ENCODE peak calls at places on chromosome 10, in four cellular contexts. Q, K, L and V are unnamed samples.

GRCh38 chr10:88994034-88994433 is 3.4 kb downstream of the FAS start:
- DNase-seq in Q (no peak), L (no peak), K (peak), V (no peak)

GRCh38 chr10:60490013-60490412 is 100.3 kb upstream of the ANK3 start:
- DNase-seq in L (no peak), Q (no peak), K (no peak), V (no peak)

GRCh38 chr10:122655524-122656307 is 43.9 kb downstream of the C10orf120 start:
- DNase-seq in Q (no peak), K (no peak), L (no peak), V (no peak)

GRCh38 chr10:71584902-71585578 is 134.5 kb downstream of the C10orf105 start:
- DNase-seq in Q (no peak), L (no peak), K (no peak), V (no peak)

GRCh38 chr10:44724415-44725174 is 186.5 kb upstream of the TMEM72 start:
- DNase-seq in K (no peak), Q (no peak), L (no peak), V (no peak)

GRCh38 chr10:25682203-25682950 is 251.7 kb upstream of the MYO3A start:
- DNase-seq in Q (no peak), K (no peak), L (no peak), V (peak)

GRCh38 chr10:485776-486572 is 203.5 kb downstream of the DIP2C start:
- DNase-seq in K (no peak), L (no peak), Q (no peak), V (no peak)

GRCh38 chr10:59271160-59271559 is 91.2 kb downstream of the FAM13C start:
- DNase-seq in L (no peak), K (no peak), Q (no peak), V (no peak)

GRCh38 chr10:35316346-35316967 is 19.9 kb upstream of the CCNY start:
- DNase-seq in K (peak), Q (no peak), L (no peak), V (no peak)

GRCh38 chr10:15540729-15541128 is 169.6 kb upstream of the FAM171A1 start:
- DNase-seq in K (no peak), Q (no peak), L (no peak), V (no peak)

GRCh38 chr10:126373137-126373536 is 15.1 kb downstream of the ADAM12 start:
- DNase-seq in K (no peak), L (no peak), Q (no peak), V (no peak)

GRCh38 chr10:74733612-74734011 is 92.8 kb upstream of the KAT6B start:
- DNase-seq in Q (no peak), L (no peak), K (no peak), V (no peak)

GRCh38 chr10:35331894-35332640 is 4.2 kb upstream of the CCNY start:
- DNase-seq in K (no peak), Q (no peak), L (no peak), V (peak)

GRCh38 chr10:50367732-50368131 is 116.4 kb upstream of the ASAH2 start:
- DNase-seq in K (peak), L (peak), Q (peak), V (peak)

GRCh38 chr10:106175760-106176377 is 988.6 kb downstream of the SORCS1 start:
- DNase-seq in K (peak), L (no peak), Q (no peak), V (no peak)

GRCh38 chr10:119575506-119575905 is 21.3 kb downstream of the TIAL1 start:
- DNase-seq in Q (peak), L (no peak), K (no peak), V (no peak)

GRCh38 chr10:122702271-122702670 is 2.6 kb upstream of the C10orf120 start:
- DNase-seq in L (no peak), Q (no peak), K (no peak), V (no peak)

GRCh38 chr10:78211476-78212110 is 177.9 kb downstream of the RPS24 start:
- DNase-seq in K (no peak), L (peak), Q (peak), V (peak)

GRCh38 chr10:59284111-59284975 is 78.0 kb downstream of the FAM13C start:
- DNase-seq in Q (no peak), K (no peak), L (no peak), V (no peak)

GRCh38 chr10:88313897-88314296 is 269.2 kb downstream of the RNLS start:
- DNase-seq in Q (no peak), L (no peak), K (no peak), V (no peak)

GRCh38 chr10:76675951-76676587 is 961.5 kb downstream of the KCNMA1 start:
- DNase-seq in Q (no peak), K (no peak), L (no peak), V (no peak)

GRCh38 chr10:3828404-3829192 is 43.6 kb upstream of the KLF6 start:
- DNase-seq in K (peak), Q (peak), L (no peak), V (no peak)

GRCh38 chr10:52911163-52911562 is 138.6 kb upstream of the MBL2 start:
- DNase-seq in K (no peak), Q (no peak), L (no peak), V (no peak)

GRCh38 chr10:87605656-87606308 is 53.9 kb upstream of the PAPSS2 start:
- DNase-seq in Q (no peak), K (no peak), L (no peak), V (no peak)

GRCh38 chr10:77416327-77417135 is 221.1 kb downstream of the KCNMA1 start:
- DNase-seq in Q (no peak), K (peak), L (no peak), V (no peak)

GRCh38 chr10:43437141-43437860 is 390 bp downstream of the ZNF487 start:
- DNase-seq in Q (no peak), K (no peak), L (no peak), V (no peak)

GRCh38 chr10:43440782-43441134 is 3.8 kb downstream of the ZNF487 start:
- DNase-seq in K (no peak), L (no peak), Q (no peak), V (no peak)

DNA sequence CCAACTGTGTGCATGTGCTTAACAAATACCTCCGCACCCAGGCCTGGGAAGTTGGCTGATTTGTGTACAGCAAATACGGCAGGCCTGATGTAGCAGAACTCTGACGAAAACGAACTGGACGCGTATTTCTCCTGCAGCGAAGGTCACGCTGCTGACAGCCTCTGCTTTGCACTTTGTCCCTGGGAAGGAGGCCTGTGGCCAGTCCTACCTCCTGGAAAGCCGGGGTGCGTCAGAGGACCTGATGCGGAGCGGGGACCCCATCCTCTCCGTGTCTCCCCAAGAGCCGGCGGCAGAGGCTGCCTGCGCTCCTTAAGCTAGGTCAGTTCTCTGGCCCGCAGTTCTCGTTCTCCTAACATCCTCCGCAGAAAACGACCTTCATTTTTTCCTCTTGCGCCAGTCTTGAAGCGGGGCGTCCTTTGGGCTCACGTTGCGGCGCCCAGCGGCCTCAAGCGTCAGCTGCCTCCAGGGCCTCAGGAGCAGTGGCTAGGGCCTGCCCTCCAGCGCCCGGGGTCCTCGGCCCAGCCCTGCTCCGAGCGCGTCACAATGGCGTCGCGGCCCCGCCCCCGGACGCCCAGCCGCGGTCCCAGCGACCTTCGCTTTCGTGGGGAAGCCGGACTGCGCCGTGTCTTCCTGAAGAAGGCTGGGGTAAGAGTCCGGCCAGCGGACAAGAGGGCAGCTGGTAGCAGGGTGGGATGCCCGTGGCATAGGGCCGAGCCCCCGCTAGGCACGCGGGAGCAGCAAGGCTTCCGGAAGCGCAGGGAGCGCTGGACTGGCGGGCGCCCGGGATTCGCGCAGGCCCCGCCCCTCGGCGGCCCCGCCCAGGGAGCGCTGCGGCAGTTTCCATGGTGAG is at the start of gene ZNF487:
- DNase-seq in L (peak), Q (peak), K (peak), V (peak)
- TF ChIP-seq CTCF in L (no peak), Q (no peak), K (no peak), V (no peak)

GRCh38 chr10:32004161-32004591 is 52.0 kb downstream of the KIF5B start:
- DNase-seq in Q (no peak), K (no peak), L (no peak), V (no peak)
- TF ChIP-seq CTCF in Q (no peak), K (no peak), L (no peak), V (no peak)

GRCh38 chr10:113216068-113216467 is 266.0 kb downstream of the TCF7L2 start:
- DNase-seq in L (no peak), Q (no peak), K (no peak), V (no peak)
- TF ChIP-seq CTCF in L (no peak), Q (no peak), K (no peak), V (no peak)

GRCh38 chr10:124342821-124343170 is 75.9 kb downstream of the OAT start:
- DNase-seq in K (no peak), Q (no peak), L (no peak), V (no peak)
- TF ChIP-seq CTCF in K (no peak), Q (no peak), L (no peak), V (no peak)

GRCh38 chr10:68877482-68877881 is 23.6 kb upstream of the DDX50 start:
- DNase-seq in K (no peak), L (no peak), Q (no peak), V (no peak)

GRCh38 chr10:68876919-68877250 is 24.2 kb upstream of the DDX50 start:
- DNase-seq in K (no peak), Q (no peak), L (no peak), V (no peak)

GRCh38 chr10:68878463-68878862 is 22.7 kb upstream of the DDX50 start:
- DNase-seq in Q (no peak), K (no peak), L (no peak), V (no peak)

GRCh38 chr10:68880181-68880580 is 20.9 kb upstream of the DDX50 start:
- DNase-seq in K (no peak), Q (no peak), L (no peak), V (no peak)

DNA sequence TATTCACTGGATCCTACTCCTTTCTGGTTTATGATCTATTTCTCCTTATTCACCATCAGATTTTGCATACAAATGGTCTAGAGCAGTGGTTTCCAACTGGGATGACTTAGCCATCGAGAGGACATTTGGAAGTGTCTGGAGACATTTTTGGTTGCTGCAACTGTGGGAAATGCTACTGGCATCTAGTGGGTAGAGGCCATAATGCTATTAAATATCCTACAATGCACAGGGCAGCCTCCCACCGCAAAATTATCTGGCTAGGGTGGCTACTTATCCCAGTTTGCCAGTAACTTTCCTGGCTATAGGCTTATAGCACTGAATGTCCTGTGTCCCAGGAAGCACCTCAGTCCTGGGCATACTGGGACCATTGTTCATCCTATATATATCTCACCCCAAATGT is 21.5 kb upstream of the DDX50 start:
- DNase-seq in L (no peak), Q (no peak), K (no peak), V (no peak)
- TF ChIP-seq CTCF in L (no peak), Q (no peak), K (no peak), V (no peak)

GRCh38 chr10:23517155-23517554 is 78.3 kb downstream of the OTUD1 start:
- DNase-seq in K (no peak), Q (no peak), L (no peak), V (no peak)

GRCh38 chr10:23521735-23522134 is 82.9 kb downstream of the OTUD1 start:
- DNase-seq in Q (no peak), K (no peak), L (no peak), V (no peak)

GRCh38 chr10:23512355-23513058 is 73.6 kb downstream of the OTUD1 start:
- DNase-seq in K (no peak), L (no peak), Q (no peak), V (peak)

GRCh38 chr10:23514321-23514720 is 75.4 kb downstream of the OTUD1 start:
- DNase-seq in K (no peak), Q (peak), L (no peak), V (no peak)

DNA sequence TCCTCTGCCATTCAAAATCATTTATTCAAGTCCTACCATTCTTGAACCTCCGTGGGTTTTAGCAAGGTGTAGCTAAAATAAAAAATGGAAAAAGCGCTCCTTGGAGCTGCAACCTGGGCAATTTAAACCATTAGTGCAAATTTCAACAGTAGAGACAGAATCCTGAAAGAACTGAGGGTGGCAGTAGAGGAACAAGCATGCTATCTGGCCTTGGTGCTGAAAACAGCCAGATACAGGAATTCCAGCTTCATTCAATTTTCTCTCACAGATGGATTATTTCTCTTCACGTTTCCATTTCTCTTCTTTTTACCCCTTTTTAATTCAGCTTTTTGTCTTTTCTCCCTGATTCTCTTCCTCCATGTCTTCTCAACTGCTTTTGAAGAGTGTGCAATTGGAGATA is 77.7 kb downstream of the OTUD1 start:
- DNase-seq in L (peak), Q (no peak), K (no peak), V (peak)
- TF ChIP-seq CTCF in L (peak), Q (peak), K (peak), V (peak)

DNA sequence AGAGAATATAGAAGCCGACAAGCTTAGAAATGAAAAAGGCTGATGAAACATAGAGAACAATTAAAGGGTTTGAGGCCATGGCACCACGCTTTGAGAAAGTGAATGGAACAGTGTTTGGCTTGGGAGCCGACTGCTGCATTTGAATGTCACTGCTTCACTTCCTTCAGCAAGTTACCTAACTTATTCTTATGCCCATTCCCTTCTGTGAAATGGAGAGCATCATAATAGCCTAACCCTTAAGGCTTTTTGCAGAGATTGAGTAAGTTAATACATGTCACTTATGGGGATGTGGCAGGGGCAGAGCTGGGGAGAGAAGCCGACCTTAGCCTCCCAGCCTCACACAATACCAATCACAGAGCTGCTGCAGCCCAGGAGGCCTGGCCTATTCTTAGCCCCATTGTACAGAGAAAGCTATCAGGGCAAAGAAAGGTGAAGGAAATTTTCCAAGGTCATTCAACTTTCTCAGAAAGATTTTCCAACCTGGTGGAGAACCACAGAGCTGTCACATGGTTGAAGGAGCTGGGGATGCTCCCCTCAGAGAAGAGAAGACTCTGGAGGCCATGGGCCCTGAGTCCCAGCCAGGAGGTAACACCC is 186.0 kb upstream of the GDF10 start:
- DNase-seq in Q (no peak), K (no peak), L (no peak), V (no peak)
- TF ChIP-seq CTCF in Q (no peak), K (no peak), L (no peak), V (no peak)

GRCh38 chr10:103717341-103718246 is 137.8 kb downstream of the SH3PXD2A start:
- DNase-seq in Q (no peak), L (no peak), K (no peak), V (no peak)

GRCh38 chr10:103714232-103714891 is 141.0 kb downstream of the SH3PXD2A start:
- DNase-seq in L (no peak), Q (no peak), K (no peak), V (no peak)

GRCh38 chr10:103715430-103715829 is 139.9 kb downstream of the SH3PXD2A start:
- DNase-seq in L (no peak), Q (no peak), K (no peak), V (no peak)

GRCh38 chr10:103718247-103718620 is 137.1 kb downstream of the SH3PXD2A start:
- DNase-seq in L (no peak), Q (no peak), K (no peak), V (no peak)

GRCh38 chr10:103716206-103717160 is 138.9 kb downstream of the SH3PXD2A start:
- DNase-seq in L (no peak), K (no peak), Q (no peak), V (peak)
- TF ChIP-seq CTCF in L (no peak), K (no peak), Q (no peak), V (no peak)

GRCh38 chr10:13268841-13269240 is 31.0 kb downstream of the PHYH start:
- DNase-seq in L (no peak), Q (no peak), K (no peak), V (no peak)

GRCh38 chr10:13268310-13268709 is 31.6 kb downstream of the PHYH start:
- DNase-seq in L (no peak), K (no peak), Q (no peak), V (no peak)

GRCh38 chr10:13270877-13271551 is 28.9 kb downstream of the PHYH start:
- DNase-seq in K (no peak), L (no peak), Q (no peak), V (no peak)

GRCh38 chr10:13272164-13272571 is 27.7 kb downstream of the PHYH start:
- DNase-seq in L (no peak), Q (no peak), K (peak), V (no peak)

GRCh38 chr10:13271552-13272163 is 28.2 kb downstream of the PHYH start:
- DNase-seq in K (peak), L (peak), Q (peak), V (peak)
- TF ChIP-seq CTCF in K (peak), L (peak), Q (peak), V (peak)

GRCh38 chr10:80081026-80081425 is 2.6 kb downstream of the TMEM254 start:
- DNase-seq in Q (no peak), L (no peak), K (no peak), V (no peak)

GRCh38 chr10:80075781-80076180 is 2.7 kb upstream of the TMEM254 start:
- DNase-seq in Q (peak), K (no peak), L (no peak), V (no peak)

GRCh38 chr10:80077869-80078447 is 507 bp upstream of the TMEM254 start:
- DNase-seq in Q (peak), L (no peak), K (no peak), V (no peak)

GRCh38 chr10:80079312-80079613 is 798 bp downstream of the TMEM254 start:
- DNase-seq in K (no peak), Q (no peak), L (no peak), V (no peak)

DNA sequence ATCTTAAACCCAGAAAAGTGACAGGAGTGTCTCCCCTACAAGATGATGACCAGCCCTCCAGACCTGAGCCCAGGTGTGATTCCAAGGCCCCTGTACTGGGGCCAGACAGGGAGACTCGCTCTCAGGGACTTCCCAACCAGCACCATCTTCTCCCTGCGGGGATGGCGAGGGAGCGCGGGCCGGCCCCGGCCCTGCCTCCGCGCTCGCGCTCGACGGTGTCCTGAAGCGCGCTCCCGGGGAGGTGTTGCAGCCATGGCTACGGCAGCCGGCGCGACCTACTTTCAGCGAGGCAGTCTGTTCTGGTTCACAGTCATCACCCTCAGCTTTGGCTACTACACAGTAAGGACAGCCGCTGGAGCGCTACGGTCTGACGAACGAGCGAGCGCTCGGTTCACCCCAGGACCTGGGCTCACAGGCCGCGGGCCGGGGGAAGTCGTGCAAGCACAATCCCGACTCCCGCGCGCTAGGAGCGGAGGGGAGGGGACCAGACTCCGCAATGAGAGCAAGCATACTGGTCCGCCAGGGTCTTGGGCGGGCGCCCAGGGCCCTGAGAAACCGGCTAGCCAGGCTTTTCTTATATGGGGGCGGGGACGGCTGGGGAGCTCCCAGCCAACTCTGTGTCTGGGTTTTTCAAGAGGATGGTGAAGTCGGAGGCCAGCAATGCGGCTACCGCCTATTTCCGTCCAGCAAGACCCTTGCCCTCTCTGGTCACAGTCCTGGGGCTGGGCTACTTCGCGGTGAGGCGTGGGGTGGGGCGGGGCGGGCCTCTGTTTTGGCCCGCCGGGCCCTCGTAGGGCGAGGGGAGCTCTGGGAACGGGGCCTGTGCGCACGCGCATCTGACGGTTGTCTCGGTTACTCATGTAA is at the start of gene TMEM254:
- DNase-seq in L (peak), Q (peak), K (peak), V (peak)
- TF ChIP-seq CTCF in L (no peak), Q (no peak), K (no peak), V (no peak)